ENCODE peak calls at places on chromosomes 11 and 22, in ten cellular contexts. O is D341Med; V is AML-193; N is H54; I is frontal cortex; U is ELR; C is NCI-H69; S is stimulated activated naive CD4-positive, alpha-beta T cell; T is naive thymus-derived CD8-positive, alpha-beta T cell; Z is neuronal stem cell. D is an unnamed sample.

GRCh38 chr11:72681226-72682153 is 7.3 kb upstream of the PDE2A start:
- DNase-seq in O (no peak), V (no peak), N (no peak), I (no peak), U (no peak), C (no peak), S (no peak), T (no peak), Z (no peak), D (no peak)

GRCh38 chr11:61362542-61362875 is 335 bp downstream of the TMEM138 start:
- DNase-seq in O (peak; percentile 53), V (peak; percentile 17), N (no peak), I (no peak), U (peak; percentile 66), C (peak; percentile 70), S (peak; percentile 11), T (peak; percentile 74), Z (no peak), D (peak; percentile 14)

GRCh38 chr11:196786-197731 is 4.2 kb downstream of the SCGB1C1 start:
- DNase-seq in O (no peak), V (no peak), N (no peak), I (no peak), U (no peak), C (no peak), S (no peak), T (no peak), Z (no peak), D (no peak)

GRCh38 chr11:47571895-47572294 is 6.5 kb downstream of the PTPMT1 start:
- DNase-seq in O (no peak), V (no peak), N (peak; percentile 60), I (no peak), U (peak; percentile 83), C (no peak), S (no peak), T (no peak), Z (no peak), D (no peak)

GRCh38 chr11:86108146-86108545 is 39.3 kb upstream of the PICALM start:
- DNase-seq in O (no peak), V (no peak), N (no peak), I (no peak), U (no peak), C (no peak), S (no peak), T (no peak), Z (no peak), D (no peak)

GRCh38 chr22:30866216-30866615 is 102.4 kb downstream of the MORC2 start:
- DNase-seq in O (no peak), V (no peak), N (no peak), I (no peak), U (no peak), C (no peak), S (no peak), T (no peak), Z (no peak), D (no peak)

GRCh38 chr11:93498099-93499040 is 44.8 kb downstream of the SMCO4 start:
- DNase-seq in O (no peak), V (no peak), N (peak; percentile 31), I (no peak), U (peak; percentile 57), C (no peak), S (no peak), T (no peak), Z (no peak), D (no peak)

GRCh38 chr11:64396079-64396591 is 37.2 kb downstream of the RPS6KA4 start:
- DNase-seq in O (peak; percentile 83), V (no peak), N (no peak), I (no peak), U (peak; percentile 18), C (no peak), S (no peak), T (no peak), Z (no peak), D (no peak)

GRCh38 chr11:37110383-37110782 is 512.3 kb upstream of the RAG2 start:
- DNase-seq in O (no peak), V (no peak), N (no peak), I (no peak), U (peak; percentile 58), C (peak; percentile 8), S (no peak), T (no peak), Z (no peak), D (no peak)

GRCh38 chr22:44147036-44147645 is 33.6 kb upstream of the PARVG start:
- DNase-seq in O (no peak), V (no peak), N (no peak), I (no peak), U (no peak), C (no peak), S (no peak), T (no peak), Z (no peak), D (no peak)

GRCh38 chr11:9367551-9367950 is 16.9 kb upstream of the IPO7 start:
- DNase-seq in O (no peak), V (no peak), N (no peak), I (no peak), U (no peak), C (no peak), S (no peak), T (no peak), Z (no peak), D (no peak)

GRCh38 chr11:3087821-3088800 is 30.9 kb upstream of the CARS1 start:
- DNase-seq in O (no peak), V (peak; percentile 8), N (peak; percentile 77), I (peak; percentile 17), U (peak; percentile 75), C (no peak), S (no peak), T (no peak), Z (no peak), D (no peak)

GRCh38 chr22:28927526-28928089 is 44.2 kb downstream of the ZNRF3 start:
- DNase-seq in O (no peak), V (no peak), N (no peak), I (no peak), U (no peak), C (no peak), S (no peak), T (no peak), Z (no peak), D (no peak)

GRCh38 chr22:50526849-50527801 is 1.7 kb upstream of the SCO2 start:
- DNase-seq in O (no peak), V (peak; percentile 69), N (no peak), I (peak; percentile 47), U (no peak), C (no peak), S (no peak), T (no peak), Z (no peak), D (no peak)

GRCh38 chr11:64305691-64306562 is 603 bp downstream of the ESRRA start:
- DNase-seq in O (no peak), V (peak; percentile 55), N (no peak), I (no peak), U (peak; percentile 56), C (peak; percentile 86), S (peak; percentile 57), T (peak; percentile 60), Z (peak; percentile 67), D (no peak)

GRCh38 chr11:57776101-57776511 is 14.5 kb downstream of the CTNND1 start:
- DNase-seq in O (no peak), V (no peak), N (no peak), I (no peak), U (no peak), C (peak; percentile 55), S (no peak), T (no peak), Z (no peak), D (no peak)

GRCh38 chr22:48333816-48334735 is 1493.6 kb downstream of the BRD1 start:
- DNase-seq in O (no peak), V (no peak), N (no peak), I (no peak), U (no peak), C (no peak), S (no peak), T (no peak), Z (no peak), D (no peak)

GRCh38 chr11:12195773-12196172 is 85.4 kb downstream of the MICAL2 start:
- DNase-seq in O (no peak), V (no peak), N (no peak), I (no peak), U (no peak), C (no peak), S (peak; percentile 20), T (peak; percentile 80), Z (no peak), D (peak; percentile 24)

GRCh38 chr22:17858033-17858432 is 83.8 kb upstream of the BID start:
- DNase-seq in O (no peak), V (no peak), N (no peak), I (no peak), U (no peak), C (no peak), S (no peak), T (no peak), Z (no peak), D (no peak)

GRCh38 chr11:20022363-20023081 is 137.8 kb downstream of the DBX1 start:
- DNase-seq in O (no peak), V (no peak), N (no peak), I (no peak), U (no peak), C (peak; percentile 84), S (no peak), T (no peak), Z (peak; percentile 81), D (no peak)

GRCh38 chr22:32649515-32650200 is 151.8 kb upstream of the TIMP3 start:
- DNase-seq in O (no peak), V (no peak), N (no peak), I (no peak), U (peak; percentile 69), C (no peak), S (no peak), T (no peak), Z (no peak), D (no peak)

GRCh38 chr22:45710469-45710868 is 38.8 kb downstream of the ATXN10 start:
- DNase-seq in O (no peak), V (no peak), N (no peak), I (no peak), U (no peak), C (no peak), S (no peak), T (no peak), Z (no peak), D (no peak)

GRCh38 chr22:49710746-49711145 is 116.9 kb downstream of the BRD1 start:
- DNase-seq in O (no peak), V (no peak), N (no peak), I (no peak), U (no peak), C (no peak), S (no peak), T (no peak), Z (no peak), D (no peak)

GRCh38 chr11:17505146-17505545 is 28.5 kb upstream of the ABCC8 start:
- DNase-seq in O (no peak), V (no peak), N (no peak), I (no peak), U (no peak), C (no peak), S (no peak), T (no peak), Z (no peak), D (no peak)

GRCh38 chr11:128643661-128644060 is 50.2 kb upstream of the FLI1 start:
- DNase-seq in O (no peak), V (no peak), N (no peak), I (no peak), U (peak; percentile 30), C (no peak), S (no peak), T (no peak), Z (no peak), D (no peak)

GRCh38 chr22:33023119-33023827 is 34.9 kb downstream of the SYN3 start:
- DNase-seq in O (no peak), V (no peak), N (no peak), I (no peak), U (no peak), C (no peak), S (no peak), T (no peak), Z (no peak), D (no peak)

GRCh38 chr22:50016988-50017700 is 4.6 kb upstream of the IL17REL start:
- DNase-seq in O (no peak), V (no peak), N (no peak), I (no peak), U (peak; percentile 47), C (no peak), S (no peak), T (no peak), Z (no peak), D (peak; percentile 31)

GRCh38 chr11:103546236-103546635 is 437.0 kb downstream of the DYNC2H1 start:
- DNase-seq in O (no peak), V (no peak), N (no peak), I (no peak), U (peak; percentile 50), C (peak; percentile 64), S (no peak), T (no peak), Z (no peak), D (no peak)

D was measured in activated CD4-positive, CD25-positive, alpha-beta regulatory T cell.